ENCODE peak calls at places on chromosome 18, in five cellular contexts. One of them, this sample, is unnamed.

GRCh38 chr18:48932462-48932818 is 18.3 kb downstream of the SMAD7 start:
- DNase-seq in A549: no peak
- DNase-seq in GM12878: no peak
- DNase-seq in HepG2: no peak
- DNase-seq in endothelial cell of umbilical vein: no peak
- DNase-seq in this sample: no peak

GRCh38 chr18:11392974-11393373 is 216.4 kb upstream of the SLC35G4 start:
- DNase-seq in A549: no peak
- DNase-seq in GM12878: no peak
- DNase-seq in HepG2: no peak
- DNase-seq in endothelial cell of umbilical vein: no peak
- DNase-seq in this sample: no peak

GRCh38 chr18:75010725-75011124 is 198.2 kb downstream of the PTGR3 start:
- DNase-seq in A549: no peak
- DNase-seq in GM12878: no peak
- DNase-seq in HepG2: no peak
- DNase-seq in endothelial cell of umbilical vein: no peak
- DNase-seq in this sample: no peak

GRCh38 chr18:27413495-27414401 is 228.6 kb upstream of the CHST9 start:
- DNase-seq in A549: no peak
- DNase-seq in GM12878: no peak
- DNase-seq in HepG2: no peak
- DNase-seq in endothelial cell of umbilical vein: no peak
- DNase-seq in this sample: no peak

GRCh38 chr18:12656671-12657047 is 1.2 kb downstream of the SPIRE1 start:
- DNase-seq in A549: no peak
- DNase-seq in GM12878: no peak
- DNase-seq in HepG2: no peak
- DNase-seq in endothelial cell of umbilical vein: peak
- DNase-seq in this sample: no peak

GRCh38 chr18:63603772-63604171 is 16.6 kb downstream of the SERPINB13 start:
- DNase-seq in A549: no peak
- DNase-seq in GM12878: peak
- DNase-seq in HepG2: no peak
- DNase-seq in endothelial cell of umbilical vein: no peak
- DNase-seq in this sample: no peak

GRCh38 chr18:49189772-49190171 is 239.0 kb upstream of the SMAD7 start:
- DNase-seq in A549: no peak
- DNase-seq in GM12878: no peak
- DNase-seq in HepG2: peak
- DNase-seq in endothelial cell of umbilical vein: no peak
- DNase-seq in this sample: no peak

GRCh38 chr18:54766631-54767030 is 61.6 kb upstream of the RAB27B start:
- DNase-seq in A549: no peak
- DNase-seq in GM12878: no peak
- DNase-seq in HepG2: no peak
- DNase-seq in endothelial cell of umbilical vein: no peak
- DNase-seq in this sample: no peak

GRCh38 chr18:13823707-13824395 is at the start of gene MC5R:
- DNase-seq in A549: peak
- DNase-seq in GM12878: no peak
- DNase-seq in HepG2: peak
- DNase-seq in endothelial cell of umbilical vein: peak
- DNase-seq in this sample: peak

GRCh38 chr18:62450546-62451395 is 72.1 kb upstream of the ZCCHC2 start:
- DNase-seq in A549: peak
- DNase-seq in GM12878: no peak
- DNase-seq in HepG2: peak
- DNase-seq in endothelial cell of umbilical vein: peak
- DNase-seq in this sample: peak

GRCh38 chr18:9081940-9082339 is 20.6 kb upstream of the NDUFV2 start:
- DNase-seq in A549: no peak
- DNase-seq in GM12878: no peak
- DNase-seq in HepG2: no peak
- DNase-seq in endothelial cell of umbilical vein: no peak
- DNase-seq in this sample: no peak

GRCh38 chr18:56873441-56874140 is 222.4 kb downstream of the WDR7 start:
- DNase-seq in A549: no peak
- DNase-seq in GM12878: no peak
- DNase-seq in HepG2: peak
- DNase-seq in endothelial cell of umbilical vein: peak
- DNase-seq in this sample: no peak

GRCh38 chr18:8839285-8839684 is 133.9 kb downstream of the MTCL1 start:
- DNase-seq in A549: no peak
- DNase-seq in GM12878: no peak
- DNase-seq in HepG2: no peak
- DNase-seq in endothelial cell of umbilical vein: peak
- DNase-seq in this sample: no peak

GRCh38 chr18:9994701-9995100 is 80.9 kb downstream of the VAPA start:
- DNase-seq in A549: no peak
- DNase-seq in GM12878: no peak
- DNase-seq in HepG2: no peak
- DNase-seq in endothelial cell of umbilical vein: no peak
- DNase-seq in this sample: no peak

GRCh38 chr18:72542993-72543361 is 1.2 kb downstream of the CBLN2 start:
- DNase-seq in A549: no peak
- DNase-seq in GM12878: no peak
- DNase-seq in HepG2: no peak
- DNase-seq in endothelial cell of umbilical vein: peak
- DNase-seq in this sample: no peak

GRCh38 chr18:9173770-9174233 is 37.2 kb downstream of the ANKRD12 start:
- DNase-seq in A549: no peak
- DNase-seq in GM12878: no peak
- DNase-seq in HepG2: no peak
- DNase-seq in endothelial cell of umbilical vein: no peak
- DNase-seq in this sample: no peak

GRCh38 chr18:12408247-12408869 is 629 bp downstream of the PRELID3A start:
- DNase-seq in A549: peak
- DNase-seq in GM12878: no peak
- DNase-seq in HepG2: no peak
- DNase-seq in endothelial cell of umbilical vein: peak
- DNase-seq in this sample: no peak

GRCh38 chr18:38369772-38370690 is 804.4 kb upstream of the CELF4 start:
- DNase-seq in A549: no peak
- DNase-seq in GM12878: peak
- DNase-seq in HepG2: no peak
- DNase-seq in endothelial cell of umbilical vein: no peak
- DNase-seq in this sample: no peak

GRCh38 chr18:50649821-50650220 is 89.9 kb downstream of the MAPK4 start:
- DNase-seq in A549: no peak
- DNase-seq in GM12878: no peak
- DNase-seq in HepG2: no peak
- DNase-seq in endothelial cell of umbilical vein: no peak
- DNase-seq in this sample: no peak

GRCh38 chr18:59423251-59423650 is 64.2 kb upstream of the LMAN1 start:
- DNase-seq in A549: no peak
- DNase-seq in GM12878: no peak
- DNase-seq in HepG2: no peak
- DNase-seq in endothelial cell of umbilical vein: no peak
- DNase-seq in this sample: no peak

GRCh38 chr18:11096839-11097750 is 52.3 kb downstream of the PIEZO2 start:
- DNase-seq in A549: no peak
- DNase-seq in GM12878: no peak
- DNase-seq in HepG2: no peak
- DNase-seq in endothelial cell of umbilical vein: no peak
- DNase-seq in this sample: no peak

GRCh38 chr18:55477537-55478300 is 110.3 kb downstream of the TCF4 start:
- DNase-seq in A549: no peak
- DNase-seq in GM12878: peak
- DNase-seq in HepG2: no peak
- DNase-seq in endothelial cell of umbilical vein: peak
- DNase-seq in this sample: no peak

GRCh38 chr18:68714356-68714706 is 577 bp downstream of the TMX3 start:
- DNase-seq in A549: no peak
- DNase-seq in GM12878: no peak
- DNase-seq in HepG2: peak
- DNase-seq in endothelial cell of umbilical vein: peak
- DNase-seq in this sample: peak

GRCh38 chr18:63303562-63303961 is 16.0 kb downstream of the BCL2 start:
- DNase-seq in A549: no peak
- DNase-seq in GM12878: no peak
- DNase-seq in HepG2: no peak
- DNase-seq in endothelial cell of umbilical vein: no peak
- DNase-seq in this sample: no peak

GRCh38 chr18:48580782-48581181 is 42.0 kb downstream of the CTIF start:
- DNase-seq in A549: no peak
- DNase-seq in GM12878: no peak
- DNase-seq in HepG2: no peak
- DNase-seq in endothelial cell of umbilical vein: no peak
- DNase-seq in this sample: no peak

GRCh38 chr18:36352384-36352783 is 54.9 kb downstream of the FHOD3 start:
- DNase-seq in A549: peak
- DNase-seq in GM12878: no peak
- DNase-seq in HepG2: no peak
- DNase-seq in endothelial cell of umbilical vein: no peak
- DNase-seq in this sample: no peak

GRCh38 chr18:79380816-79381806 is 14.6 kb upstream of the NFATC1 start:
- DNase-seq in A549: peak
- DNase-seq in GM12878: no peak
- DNase-seq in HepG2: peak
- DNase-seq in endothelial cell of umbilical vein: peak
- DNase-seq in this sample: peak

GRCh38 chr18:79383388-79384056 is 12.2 kb upstream of the NFATC1 start:
- DNase-seq in A549: no peak
- DNase-seq in GM12878: no peak
- DNase-seq in HepG2: no peak
- DNase-seq in endothelial cell of umbilical vein: no peak
- DNase-seq in this sample: no peak

GRCh38 chr18:79379931-79380815 is 15.6 kb upstream of the NFATC1 start:
- DNase-seq in A549: no peak
- DNase-seq in GM12878: no peak
- DNase-seq in HepG2: no peak
- DNase-seq in endothelial cell of umbilical vein: no peak
- DNase-seq in this sample: no peak

GRCh38 chr18:79382681-79383387 is 12.9 kb upstream of the NFATC1 start:
- DNase-seq in A549: no peak
- DNase-seq in GM12878: no peak
- DNase-seq in HepG2: no peak
- DNase-seq in endothelial cell of umbilical vein: no peak
- DNase-seq in this sample: no peak

DNA sequence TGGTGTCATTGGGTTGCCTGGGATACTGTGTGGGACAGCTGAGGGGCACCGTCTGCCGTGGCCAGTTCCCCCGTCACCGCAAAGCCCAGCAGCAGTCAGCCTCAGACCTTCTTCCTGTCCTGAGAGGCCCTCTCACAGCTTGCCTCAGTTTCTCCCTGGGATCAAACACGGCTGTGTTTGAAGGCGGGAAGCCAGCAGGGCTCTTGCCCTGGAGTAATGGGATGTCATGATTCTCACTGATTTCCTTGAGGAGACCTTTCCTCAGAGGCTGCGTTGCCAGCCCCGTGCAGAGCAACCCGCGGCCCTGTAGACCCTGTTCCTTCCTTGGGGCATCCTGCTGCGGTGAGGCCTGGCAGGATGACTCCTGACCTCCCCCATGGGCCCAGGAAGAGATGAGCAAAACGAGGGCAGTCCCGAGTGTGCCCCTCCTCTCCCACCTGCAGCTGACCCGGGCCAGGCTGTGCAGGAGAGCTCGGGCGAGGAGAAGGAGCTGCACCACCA is 13.9 kb upstream of the NFATC1 start:
- DNase-seq in A549: no peak
- DNase-seq in GM12878: no peak
- DNase-seq in HepG2: no peak
- DNase-seq in endothelial cell of umbilical vein: no peak
- DNase-seq in this sample: no peak
- TF ChIP-seq MYC in A549: no peak
- TF ChIP-seq MYC in GM12878: no peak
- TF ChIP-seq MYC in HepG2: no peak
- TF ChIP-seq MYC in endothelial cell of umbilical vein: no peak
- TF ChIP-seq MYC in this sample: no peak

DNA sequence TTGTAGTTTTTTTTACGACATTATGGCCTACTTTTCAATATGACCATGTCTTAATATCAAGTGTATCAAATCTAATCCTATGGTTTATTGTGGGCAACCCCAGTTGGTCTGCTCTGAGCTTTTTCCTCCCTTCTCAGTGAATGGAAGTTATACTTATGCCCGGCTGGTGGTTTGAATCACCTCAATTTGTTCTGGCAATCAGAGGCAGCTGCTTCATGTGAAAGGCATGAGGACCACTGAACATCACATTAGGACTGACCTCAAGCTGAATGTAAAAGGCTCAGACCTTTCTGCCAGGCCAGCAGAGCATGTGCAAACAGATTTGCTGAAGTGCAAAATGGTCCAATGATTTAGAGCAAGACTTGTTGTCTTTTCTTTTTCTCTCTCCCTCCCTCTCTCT is 13.5 kb upstream of the CDH7 start:
- DNase-seq in A549: no peak
- DNase-seq in GM12878: no peak
- DNase-seq in HepG2: no peak
- DNase-seq in endothelial cell of umbilical vein: no peak
- DNase-seq in this sample: no peak
- H3K4me2 ChIP-seq in A549: no peak
- H3K4me2 ChIP-seq in GM12878: no peak
- H3K4me2 ChIP-seq in HepG2: no peak
- H3K4me2 ChIP-seq in endothelial cell of umbilical vein: no peak
- H3K4me2 ChIP-seq in this sample: no peak

GRCh38 chr18:77133920-77134496 is 1.4 kb upstream of the MBP start:
- DNase-seq in A549: no peak
- DNase-seq in GM12878: no peak
- DNase-seq in HepG2: peak
- DNase-seq in endothelial cell of umbilical vein: no peak
- DNase-seq in this sample: no peak
- TF ChIP-seq MYC in A549: no peak
- TF ChIP-seq MYC in GM12878: no peak
- TF ChIP-seq MYC in HepG2: peak
- TF ChIP-seq MYC in endothelial cell of umbilical vein: no peak
- TF ChIP-seq MYC in this sample: no peak

GRCh38 chr18:24426073-24426397 is 435 bp upstream of the IMPACT start:
- DNase-seq in A549: no peak
- DNase-seq in GM12878: no peak
- DNase-seq in HepG2: no peak
- DNase-seq in endothelial cell of umbilical vein: no peak
- DNase-seq in this sample: no peak

GRCh38 chr18:24426398-24427294 is at the start of gene IMPACT:
- DNase-seq in A549: peak
- DNase-seq in GM12878: no peak
- DNase-seq in HepG2: peak
- DNase-seq in endothelial cell of umbilical vein: peak
- DNase-seq in this sample: peak

GRCh38 chr18:24429188-24429587 is 2.7 kb downstream of the IMPACT start:
- DNase-seq in A549: no peak
- DNase-seq in GM12878: no peak
- DNase-seq in HepG2: no peak
- DNase-seq in endothelial cell of umbilical vein: no peak
- DNase-seq in this sample: no peak

GRCh38 chr18:24427484-24427883 is 1.0 kb downstream of the IMPACT start:
- DNase-seq in A549: peak
- DNase-seq in GM12878: no peak
- DNase-seq in HepG2: no peak
- DNase-seq in endothelial cell of umbilical vein: peak
- DNase-seq in this sample: no peak

DNA sequence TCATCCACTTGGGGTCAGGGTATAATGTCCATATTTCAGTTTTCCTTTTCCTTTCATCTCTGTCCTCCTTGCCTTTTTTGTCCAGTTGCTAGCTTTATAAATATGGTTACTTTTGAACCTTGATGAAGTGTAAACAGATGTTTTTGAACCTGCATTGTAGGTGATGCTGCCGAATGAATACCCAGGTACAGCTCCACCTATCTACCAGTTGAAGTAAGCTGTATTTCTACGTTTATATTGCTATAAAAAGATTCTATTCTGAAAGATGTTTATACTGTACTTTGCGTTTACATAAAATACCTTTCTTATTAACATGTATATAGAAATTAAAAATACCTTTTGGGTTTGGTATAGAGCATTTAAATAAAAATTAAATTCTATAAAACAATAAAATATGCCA is 2.2 kb downstream of the IMPACT start:
- DNase-seq in A549: no peak
- DNase-seq in GM12878: no peak
- DNase-seq in HepG2: no peak
- DNase-seq in endothelial cell of umbilical vein: no peak
- DNase-seq in this sample: no peak
- H3K4me2 ChIP-seq in A549: peak
- H3K4me2 ChIP-seq in GM12878: no peak
- H3K4me2 ChIP-seq in HepG2: no peak
- H3K4me2 ChIP-seq in endothelial cell of umbilical vein: no peak
- H3K4me2 ChIP-seq in this sample: no peak